ENCODE peak calls at places on chromosomes 2 and 18, in five cellular contexts. D, X, L, P and Q are unnamed samples.
A peak's percentile ranks its signal among the peaks of the same experiment; 100 is the strongest.

GRCh38 chr2:62427146-62427545 is 78.8 kb downstream of the TMEM17 start:
- DNase-seq in D (no peak), X (no peak), L (no peak), P (no peak), Q (no peak)

GRCh38 chr2:42799881-42800280 is 7.5 kb upstream of the HAAO start:
- DNase-seq in D (no peak), X (no peak), L (no peak), P (no peak), Q (no peak)

GRCh38 chr18:25786778-25787177 is 303.6 kb downstream of the SS18 start:
- DNase-seq in D (no peak), X (no peak), L (no peak), P (no peak), Q (no peak)

GRCh38 chr18:35810505-35810904 is 162.0 kb upstream of the RMP24 start:
- DNase-seq in D (no peak), X (no peak), L (no peak), P (no peak), Q (no peak)

GRCh38 chr2:238157506-238158017 is 1.2 kb upstream of the ERFE start:
- DNase-seq in D (no peak), X (peak; percentile 82), L (no peak), P (no peak), Q (no peak)

GRCh38 chr2:150167711-150168110 is 319.8 kb downstream of the RND3 start:
- DNase-seq in D (no peak), X (no peak), L (peak; percentile 2), P (no peak), Q (no peak)

GRCh38 chr2:40554665-40555294 is 102.9 kb upstream of the SLC8A1 start:
- DNase-seq in D (peak; percentile 72), X (peak; percentile 27), L (peak; percentile 49), P (peak; percentile 65), Q (peak; percentile 31)

GRCh38 chr2:234467289-234467688 is 29.6 kb downstream of the ARL4C start:
- DNase-seq in D (no peak), X (no peak), L (no peak), P (no peak), Q (no peak)

GRCh38 chr2:138504092-138504491 is 2.5 kb downstream of the SPOPL start:
- DNase-seq in D (no peak), X (no peak), L (no peak), P (no peak), Q (no peak)

GRCh38 chr2:138503652-138504051 is 2.1 kb downstream of the SPOPL start:
- DNase-seq in D (peak; percentile 37), X (no peak), L (peak; percentile 14), P (no peak), Q (no peak)

GRCh38 chr2:138501427-138502252 is at the start of gene SPOPL:
- DNase-seq in D (peak; percentile 85), X (peak; percentile 97), L (peak; percentile 84), P (peak; percentile 88), Q (peak; percentile 77)

GRCh38 chr2:138502253-138503086 is 900 bp downstream of the SPOPL start:
- DNase-seq in D (peak; percentile 27), X (no peak), L (peak; percentile 20), P (no peak), Q (no peak)

GRCh38 chr2:138503087-138503442 is 1.5 kb downstream of the SPOPL start:
- DNase-seq in D (peak; percentile 43), X (no peak), L (peak; percentile 65), P (no peak), Q (no peak)
- H3K4me1 ChIP-seq in D (peaks cover 31% of the 10 kb centered on the region), X (peaks cover 8% of the 10 kb centered on the region), L (peaks cover 34% of the 10 kb centered on the region), P (no peaks in the 10 kb centered on the region), Q (peaks cover 11% of the 10 kb centered on the region)

GRCh38 chr2:64936809-64937208 is 52.4 kb upstream of the SLC1A4 start:
- DNase-seq in D (no peak), X (no peak), L (no peak), P (no peak), Q (no peak)

GRCh38 chr2:64938607-64939285 is 50.5 kb upstream of the SLC1A4 start:
- DNase-seq in D (no peak), X (no peak), L (no peak), P (no peak), Q (no peak)

GRCh38 chr2:64934530-64934929 is 54.7 kb upstream of the SLC1A4 start:
- DNase-seq in D (peak; percentile 53), X (no peak), L (no peak), P (no peak), Q (no peak)

GRCh38 chr2:64939332-64939917 is 49.8 kb upstream of the SLC1A4 start:
- DNase-seq in D (peak; percentile 62), X (no peak), L (no peak), P (no peak), Q (no peak)

GRCh38 chr2:64937341-64938230 is 51.6 kb upstream of the SLC1A4 start:
- DNase-seq in D (no peak), X (peak; percentile 75), L (no peak), P (no peak), Q (no peak)
- H3K4me1 ChIP-seq in D (peaks cover 72% of the 10 kb centered on the region), X (no peaks in the 10 kb centered on the region), L (peaks cover 10% of the 10 kb centered on the region), P (no peaks in the 10 kb centered on the region), Q (peaks cover 7% of the 10 kb centered on the region)

GRCh38 chr2:101957036-101957435 is 34.7 kb upstream of the IL1R2 start:
- DNase-seq in D (no peak), X (no peak), L (no peak), P (no peak), Q (no peak)
- H3K4me1 ChIP-seq in D (no peaks in the 10 kb centered on the region), X (peaks cover 2% of the 10 kb centered on the region), L (no peaks in the 10 kb centered on the region), P (no peaks in the 10 kb centered on the region), Q (no peaks in the 10 kb centered on the region)

DNA sequence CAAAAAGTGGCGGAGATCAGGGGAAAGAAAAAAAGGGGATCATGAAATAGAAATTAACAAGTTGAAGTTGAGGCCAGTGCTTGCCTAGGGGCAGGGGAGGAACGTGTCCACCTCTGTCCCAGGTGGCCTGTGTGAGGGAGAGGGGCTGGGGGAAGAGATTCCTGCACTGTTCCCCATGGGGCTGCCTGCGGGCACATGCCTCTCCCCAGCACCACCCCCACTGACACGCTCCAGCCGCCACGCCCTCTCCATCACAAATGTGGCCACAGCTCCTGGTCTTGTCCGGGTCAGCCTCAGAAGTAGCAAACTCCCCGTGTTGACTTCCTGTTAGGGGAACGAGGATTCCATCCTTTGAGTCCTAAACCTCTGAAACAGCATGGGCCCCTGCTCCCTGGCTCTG is 161.2 kb downstream of the GLI2 start:
- DNase-seq in D (no peak), X (peak; percentile 67), L (no peak), P (no peak), Q (no peak)
- H3K4me1 ChIP-seq in D (no peaks in the 10 kb centered on the region), X (peaks cover 3% of the 10 kb centered on the region), L (no peaks in the 10 kb centered on the region), P (no peaks in the 10 kb centered on the region), Q (no peaks in the 10 kb centered on the region)

GRCh38 chr2:47029737-47030524 is 114.3 kb upstream of the MCFD2 start:
- DNase-seq in D (no peak), X (no peak), L (no peak), P (no peak), Q (no peak)

GRCh38 chr2:47034973-47035609 is 119.5 kb upstream of the MCFD2 start:
- DNase-seq in D (peak; percentile 17), X (no peak), L (no peak), P (peak; percentile 43), Q (no peak)

GRCh38 chr2:47032773-47033101 is 117.1 kb upstream of the MCFD2 start:
- DNase-seq in D (no peak), X (no peak), L (no peak), P (no peak), Q (no peak)

GRCh38 chr2:47033102-47033880 is 117.7 kb upstream of the MCFD2 start:
- DNase-seq in D (no peak), X (no peak), L (no peak), P (no peak), Q (no peak)

DNA sequence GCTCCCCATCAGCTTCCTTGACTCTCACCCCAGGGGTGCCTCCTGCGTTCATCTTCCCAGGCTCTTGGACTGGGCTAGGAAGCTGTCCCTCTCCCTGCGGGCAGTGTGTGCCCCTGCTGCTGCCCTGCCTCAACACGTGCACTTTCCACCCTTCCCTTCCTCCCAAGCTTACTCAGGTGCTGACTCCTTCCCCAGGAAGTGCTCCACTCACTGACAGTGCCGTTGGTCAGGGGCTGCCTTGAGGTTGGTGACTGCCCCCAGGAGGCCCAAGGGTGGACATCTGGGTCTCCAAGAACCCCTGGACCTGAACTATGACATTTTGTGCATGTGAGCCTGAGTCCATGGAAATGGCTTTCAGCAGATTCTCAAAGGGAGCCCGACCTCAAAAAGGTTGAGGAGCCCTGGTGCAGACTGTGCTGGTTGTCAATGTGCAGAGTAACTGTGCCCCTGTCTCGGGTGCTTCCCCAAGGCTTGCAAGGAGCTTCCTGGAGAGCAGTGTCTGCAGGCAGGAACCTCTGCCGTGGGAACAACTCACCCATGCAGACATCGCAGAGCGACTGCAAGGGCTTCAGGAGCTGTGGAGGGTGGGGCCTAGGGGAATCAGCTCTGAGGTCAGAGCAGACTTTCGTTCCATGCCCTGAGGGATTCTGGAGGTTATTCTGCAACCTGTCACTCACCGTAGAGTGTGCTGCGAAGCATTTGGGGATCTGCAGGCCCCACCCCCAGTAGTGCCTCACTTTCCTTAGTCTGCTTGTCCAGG is 116.5 kb upstream of the MCFD2 start:
- DNase-seq in D (no peak), X (no peak), L (no peak), P (no peak), Q (no peak)
- H3K4me1 ChIP-seq in D (peaks cover 4% of the 10 kb centered on the region), X (peaks cover 44% of the 10 kb centered on the region), L (no peaks in the 10 kb centered on the region), P (peaks cover 23% of the 10 kb centered on the region), Q (no peaks in the 10 kb centered on the region)

DNA sequence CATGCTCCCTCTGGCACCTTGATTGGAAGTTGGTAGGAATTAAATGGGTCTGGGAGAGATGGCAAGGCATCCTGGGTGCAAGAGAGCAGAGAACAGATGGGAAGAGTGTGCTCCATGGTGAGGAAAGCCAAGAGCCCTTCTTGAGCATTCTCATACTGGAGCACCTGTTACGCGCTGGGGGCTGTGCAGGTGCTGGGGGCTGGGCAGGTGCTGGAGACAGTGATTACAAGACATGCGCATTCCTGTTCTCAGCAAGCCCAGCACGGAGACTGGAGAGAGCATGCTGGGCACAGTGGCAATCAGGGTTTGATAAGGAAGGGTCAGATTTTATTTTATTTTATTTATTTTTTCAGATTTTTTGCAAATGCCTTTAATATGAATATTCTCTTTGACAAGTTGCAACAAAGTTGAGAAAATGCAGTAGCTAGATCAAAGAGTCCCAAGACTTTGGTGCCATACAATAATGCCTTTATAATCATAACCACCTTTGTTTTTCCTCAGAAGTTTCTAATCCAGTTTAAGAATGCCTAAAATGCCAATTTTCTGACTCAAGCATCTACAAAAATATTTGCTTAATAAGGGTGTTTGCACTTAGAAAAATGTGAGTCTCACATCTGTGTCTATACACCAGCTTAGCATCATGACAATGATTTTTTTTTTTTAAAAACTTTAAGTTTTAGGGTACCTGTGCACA is 193.3 kb downstream of the RNF152 start:
- DNase-seq in D (no peak), X (no peak), L (no peak), P (no peak), Q (no peak)
- H3K4me1 ChIP-seq in D (no peaks in the 10 kb centered on the region), X (no peaks in the 10 kb centered on the region), L (no peaks in the 10 kb centered on the region), P (no peaks in the 10 kb centered on the region), Q (no peaks in the 10 kb centered on the region)

GRCh38 chr18:48342125-48342524 is 67.1 kb downstream of the ZBTB7C start:
- DNase-seq in D (no peak), X (no peak), L (no peak), P (no peak), Q (no peak)
- H3K4me1 ChIP-seq in D (no peaks in the 10 kb centered on the region), X (no peaks in the 10 kb centered on the region), L (no peaks in the 10 kb centered on the region), P (no peaks in the 10 kb centered on the region), Q (no peaks in the 10 kb centered on the region)

GRCh38 chr2:127088706-127089105 is 18.2 kb downstream of the BIN1 start:
- DNase-seq in D (no peak), X (no peak), L (no peak), P (no peak), Q (no peak)
- H3K4me1 ChIP-seq in D (peaks cover 14% of the 10 kb centered on the region), X (peaks cover 34% of the 10 kb centered on the region), L (peaks cover 22% of the 10 kb centered on the region), P (peaks cover 15% of the 10 kb centered on the region), Q (peaks cover 25% of the 10 kb centered on the region)

GRCh38 chr2:168169097-168169745 is 78.2 kb downstream of the STK39 start:
- DNase-seq in D (peak; percentile 5), X (no peak), L (no peak), P (no peak), Q (no peak)
- H3K4me1 ChIP-seq in D (no peaks in the 10 kb centered on the region), X (no peaks in the 10 kb centered on the region), L (no peaks in the 10 kb centered on the region), P (no peaks in the 10 kb centered on the region), Q (no peaks in the 10 kb centered on the region)